ENCODE peak calls at places on chromosomes 3 and 15, in four cellular contexts. U, M, L and I are unnamed samples.

GRCh38 chr3:31896643-31897433 is 84.2 kb downstream of the OSBPL10 start:
- DNase-seq in M (no peak), L (no peak), U (no peak), I (no peak)

GRCh38 chr15:61892140-61892539 is 168.1 kb downstream of the VPS13C start:
- DNase-seq in L (peak; percentile 15), M (no peak), U (no peak), I (no peak)

GRCh38 chr15:70892912-70893560 is 410 bp downstream of the LRRC49 start:
- DNase-seq in L (no peak), U (no peak), M (no peak), I (peak; percentile 78)

GRCh38 chr15:78087944-78088772 is 4.2 kb upstream of the SH2D7 start:
- DNase-seq in U (no peak), L (no peak), M (no peak), I (no peak)

GRCh38 chr15:67927501-67928156 is 87.8 kb upstream of the RNU6-1 start:
- DNase-seq in U (no peak), L (no peak), M (no peak), I (no peak)

GRCh38 chr15:73941044-73941443 is 14.8 kb downstream of the LOXL1 start:
- DNase-seq in U (no peak), M (no peak), L (no peak), I (no peak)

GRCh38 chr15:30791239-30791638 is 112.5 kb upstream of the FAN1 start:
- DNase-seq in M (peak; percentile 78), L (no peak), U (no peak), I (peak; percentile 43)

GRCh38 chr15:48554112-48554511 is 91.4 kb downstream of the FBN1 start:
- DNase-seq in M (no peak), U (no peak), L (no peak), I (no peak)

GRCh38 chr3:177451277-177451880 is 254.1 kb upstream of the TBL1XR1 start:
- DNase-seq in U (no peak), M (no peak), L (no peak), I (no peak)

GRCh38 chr3:102037791-102038190 is 188.5 kb downstream of the NFKBIZ start:
- DNase-seq in M (no peak), L (no peak), U (no peak), I (no peak)

GRCh38 chr15:65655026-65655425 is 33.3 kb downstream of the SLC24A1 start:
- DNase-seq in L (no peak), U (no peak), M (no peak), I (no peak)

GRCh38 chr15:40006003-40006402 is 33.0 kb downstream of the SRP14 start:
- DNase-seq in L (no peak), U (no peak), M (no peak), I (peak; percentile 16)

GRCh38 chr3:117130222-117130621 is 420.6 kb downstream of the TUSC7 start:
- DNase-seq in U (no peak), M (no peak), L (no peak), I (no peak)

GRCh38 chr3:177525987-177526712 is 328.9 kb upstream of the TBL1XR1 start:
- DNase-seq in L (no peak), M (no peak), U (no peak), I (peak; percentile 97)

GRCh38 chr3:142904639-142905441 is 16.0 kb upstream of the PCOLCE2 start:
- DNase-seq in M (no peak), U (no peak), L (no peak), I (no peak)

GRCh38 chr3:139572847-139573672 is 33.5 kb upstream of the RBP1 start:
- DNase-seq in M (no peak), L (no peak), U (no peak), I (no peak)

GRCh38 chr3:3302964-3303363 is 123.5 kb upstream of the CRBN start:
- DNase-seq in U (no peak), M (no peak), L (no peak), I (no peak)

GRCh38 chr3:58488962-58489361 is 2.9 kb upstream of the KCTD6 start:
- DNase-seq in U (no peak), L (no peak), M (no peak), I (no peak)

GRCh38 chr15:45349671-45350070 is 28.7 kb downstream of the GATM start:
- DNase-seq in U (no peak), L (no peak), M (no peak), I (no peak)

GRCh38 chr3:114121996-114122709 is 56.7 kb downstream of the DRD3 start:
- DNase-seq in U (no peak), M (no peak), L (no peak), I (no peak)

GRCh38 chr15:93587046-93587445 is 498.0 kb upstream of the RGMA start:
- DNase-seq in M (no peak), U (no peak), L (no peak), I (no peak)

GRCh38 chr15:35306361-35306981 is 221.4 kb upstream of the NANOGP8 start:
- DNase-seq in U (peak; percentile 18), M (no peak), L (no peak), I (no peak)

GRCh38 chr3:125231895-125232294 is 19.3 kb upstream of the SLC12A8 start:
- DNase-seq in L (no peak), M (no peak), U (no peak), I (no peak)

GRCh38 chr15:48001393-48002059 is 119.3 kb upstream of the SLC24A5 start:
- DNase-seq in L (no peak), U (no peak), M (no peak), I (no peak)

GRCh38 chr3:13480340-13481318 is 523 bp downstream of the HDAC11 start:
- DNase-seq in L (no peak), M (no peak), U (no peak), I (no peak)

GRCh38 chr3:146277953-146278631 is 27.2 kb upstream of the PLSCR4 start:
- DNase-seq in L (no peak), M (no peak), U (no peak), I (no peak)

GRCh38 chr15:89486726-89487050 is 9.7 kb downstream of the RHCG start:
- DNase-seq in U (no peak), L (no peak), M (peak; percentile 74), I (peak; percentile 67)

GRCh38 chr3:114519415-114519814 is 225.6 kb downstream of the TIGIT start:
- DNase-seq in L (no peak), U (no peak), M (no peak), I (peak; percentile 7)

GRCh38 chr3:73653877-73654276 is 29.1 kb upstream of the PDZRN3 start:
- DNase-seq in M (no peak), L (no peak), U (no peak), I (no peak)

GRCh38 chr15:100205549-100206295 is 136.1 kb downstream of the ADAMTS17 start:
- DNase-seq in L (no peak), U (no peak), M (no peak), I (no peak)

DNA sequence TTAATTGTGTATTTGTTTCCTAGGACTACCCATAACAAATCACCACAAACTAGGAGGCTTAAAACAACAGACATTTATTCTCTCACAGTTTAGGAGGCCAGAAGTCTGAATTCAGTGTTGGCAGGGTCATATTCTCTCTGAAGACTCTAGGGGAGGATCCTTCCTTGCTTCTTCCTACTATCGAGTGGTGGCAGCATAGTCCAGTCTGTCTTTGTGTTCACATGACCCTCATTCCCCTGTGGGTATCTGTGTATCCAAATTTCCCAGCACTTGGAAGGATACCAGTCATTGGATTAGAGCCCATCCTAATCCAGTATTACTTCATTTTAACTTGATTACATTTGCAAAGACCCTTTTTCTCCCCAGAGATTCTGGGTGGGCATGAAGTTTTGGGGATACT is 63.8 kb downstream of the GMPS start:
- DNase-seq in M (no peak), L (no peak), U (no peak), I (peak; percentile 16)
- TF ChIP-seq JUND in M (no peak), L (no peak), U (no peak), I (no peak)

DNA sequence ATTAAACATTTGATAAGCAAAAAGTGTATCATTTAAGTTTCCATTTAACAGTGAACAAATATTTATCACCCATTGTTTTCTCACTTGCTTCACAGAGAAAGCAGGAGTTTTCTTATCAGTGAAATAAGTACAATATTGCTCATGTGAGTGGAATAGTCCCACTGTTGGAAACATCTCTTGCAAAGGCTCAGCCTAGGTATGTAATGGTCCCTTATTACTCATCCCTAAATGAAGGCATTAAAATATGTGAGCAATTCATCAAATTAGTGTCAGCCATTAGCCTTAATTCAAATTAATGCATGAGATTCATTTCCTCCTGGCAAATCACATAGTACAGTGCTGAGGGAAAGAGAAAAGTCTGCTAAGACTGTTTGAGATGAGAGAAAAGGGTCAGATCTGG is 9.6 kb upstream of the FMN1 start:
- DNase-seq in L (no peak), U (no peak), M (no peak), I (no peak)
- TF ChIP-seq JUND in L (no peak), U (no peak), M (no peak), I (no peak)

GRCh38 chr3:127652246-127652995 is 20.3 kb upstream of the ABTB1 start:
- DNase-seq in U (peak; percentile 41), M (peak; percentile 56), L (no peak), I (peak; percentile 53)
- TF ChIP-seq JUND in U (no peak), M (no peak), L (no peak), I (no peak)

DNA sequence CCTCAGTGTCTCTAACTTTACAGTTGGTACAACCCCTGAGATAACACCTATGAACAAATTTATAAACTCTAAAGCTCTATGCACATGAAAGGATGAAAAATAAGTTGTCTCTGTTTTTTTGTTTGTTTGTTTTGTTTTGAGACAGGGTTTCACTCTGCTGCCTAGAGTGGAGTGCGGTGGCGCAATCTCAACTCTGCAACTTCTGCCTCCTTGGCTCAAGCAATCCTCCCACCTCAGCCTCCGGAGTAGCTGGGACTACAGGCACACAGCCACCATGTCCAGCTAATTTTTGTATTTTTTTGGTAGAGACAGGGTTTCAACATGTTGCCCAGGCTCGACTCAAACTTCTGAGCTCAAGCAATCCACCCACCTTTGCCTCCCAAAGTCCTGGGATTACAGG is 31.3 kb upstream of the TOP2B start:
- DNase-seq in M (no peak), U (no peak), L (no peak), I (no peak)
- TF ChIP-seq JUND in M (no peak), U (no peak), L (no peak), I (no peak)

DNA sequence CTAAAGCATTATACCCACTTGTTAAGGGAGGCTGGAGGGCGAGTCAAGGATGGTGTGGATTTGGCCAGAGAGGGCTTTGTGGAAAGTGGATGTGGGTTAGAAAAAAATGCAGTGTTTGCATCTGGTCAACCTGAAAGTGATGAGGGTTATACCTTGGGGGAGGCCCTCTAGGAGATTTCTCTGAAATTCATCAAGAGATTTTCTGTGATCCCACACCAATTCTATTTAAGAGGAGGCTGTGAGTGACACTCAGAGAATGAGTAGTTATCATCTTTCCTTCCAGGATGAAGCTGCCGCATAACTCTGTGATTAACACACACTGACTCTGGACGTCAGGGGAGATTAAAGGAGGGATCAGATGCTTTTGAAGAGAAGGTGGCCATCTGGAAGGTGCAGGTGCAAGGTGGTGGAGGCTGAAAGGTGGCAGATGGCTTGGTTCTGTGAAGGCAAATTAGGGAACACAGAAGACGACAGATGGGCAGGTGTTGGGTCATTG is 54.8 kb downstream of the ANAPC13 start:
- DNase-seq in L (no peak), U (no peak), M (no peak), I (no peak)
- TF ChIP-seq JUND in L (no peak), U (no peak), M (no peak), I (no peak)

DNA sequence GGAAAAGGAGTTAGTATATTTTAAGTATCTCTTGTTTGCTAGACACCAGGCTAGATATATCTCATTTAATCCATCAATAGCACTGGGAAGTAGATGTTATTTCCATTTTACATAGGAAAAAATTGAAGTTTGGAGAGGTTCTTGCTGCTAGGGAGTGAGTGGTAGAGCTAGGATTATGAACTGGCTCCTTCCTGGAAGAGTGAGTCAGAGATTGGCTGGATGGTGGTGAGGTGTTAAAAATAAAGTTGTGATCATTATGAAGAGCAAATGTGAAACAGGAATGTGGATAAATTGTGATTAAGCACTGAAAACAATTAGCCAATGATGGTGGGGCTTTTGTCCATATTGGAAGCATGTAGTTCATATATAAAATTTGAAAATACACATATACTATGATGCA is 234.2 kb downstream of the WNT5A start:
- DNase-seq in L (no peak), M (no peak), U (no peak), I (no peak)
- TF ChIP-seq JUND in L (no peak), M (no peak), U (no peak), I (no peak)